ENCODE peak calls at places on chromosomes 5 and 9, in four cellular contexts. One of them, this sample, is unnamed.

GRCh38 chr5:116271432-116271831 is 186.6 kb downstream of the COMMD10 start:
- DNase-seq in HepG2: no peak
- DNase-seq in GM12878: no peak
- DNase-seq in K562: no peak
- DNase-seq in this sample: no peak

GRCh38 chr9:83106272-83106671 is 43.3 kb upstream of the RASEF start:
- DNase-seq in HepG2: no peak
- DNase-seq in GM12878: no peak
- DNase-seq in K562: no peak
- DNase-seq in this sample: no peak

GRCh38 chr9:127878001-127878651 is 651 bp upstream of the AK1 start:
- DNase-seq in HepG2: no peak
- DNase-seq in GM12878: no peak
- DNase-seq in K562: peak; percentile 31
- DNase-seq in this sample: no peak

GRCh38 chr5:107887181-107887580 is 216.4 kb upstream of the EFNA5 start:
- DNase-seq in HepG2: no peak
- DNase-seq in GM12878: no peak
- DNase-seq in K562: no peak
- DNase-seq in this sample: no peak

GRCh38 chr9:106697799-106698591 is 165.0 kb upstream of the ZNF462 start:
- DNase-seq in HepG2: no peak
- DNase-seq in GM12878: no peak
- DNase-seq in K562: no peak
- DNase-seq in this sample: no peak

GRCh38 chr5:130479045-130479804 is 575.0 kb downstream of the CHSY3 start:
- DNase-seq in HepG2: no peak
- DNase-seq in GM12878: no peak
- DNase-seq in K562: no peak
- DNase-seq in this sample: no peak

GRCh38 chr5:173807150-173807784 is 80.9 kb upstream of the CPEB4 start:
- DNase-seq in HepG2: no peak
- DNase-seq in GM12878: no peak
- DNase-seq in K562: no peak
- DNase-seq in this sample: no peak

GRCh38 chr9:137114613-137115393 is at the start of gene DPP7:
- DNase-seq in HepG2: no peak
- DNase-seq in GM12878: no peak
- DNase-seq in K562: peak; percentile 95
- DNase-seq in this sample: peak; percentile 76

GRCh38 chr5:76831108-76831447 is 12.2 kb downstream of the F2RL1 start:
- DNase-seq in HepG2: no peak
- DNase-seq in GM12878: peak; percentile 27
- DNase-seq in K562: no peak
- DNase-seq in this sample: no peak
- TF ChIP-seq ESRRA in HepG2: no peak
- TF ChIP-seq ESRRA in GM12878: no peak
- TF ChIP-seq ESRRA in K562: no peak
- TF ChIP-seq ESRRA in this sample: no peak

GRCh38 chr5:134524219-134524825 is 1.1 kb upstream of the JADE2 start:
- DNase-seq in HepG2: no peak
- DNase-seq in GM12878: no peak
- DNase-seq in K562: peak; percentile 77
- DNase-seq in this sample: peak; percentile 78
- TF ChIP-seq KDM1A in HepG2: no peak
- TF ChIP-seq KDM1A in GM12878: no peak
- TF ChIP-seq KDM1A in K562: no peak
- TF ChIP-seq KDM1A in this sample: no peak

GRCh38 chr9:16282718-16283117 is 587.8 kb downstream of the BNC2 start:
- DNase-seq in HepG2: no peak
- DNase-seq in GM12878: no peak
- DNase-seq in K562: no peak
- DNase-seq in this sample: no peak

GRCh38 chr9:16278420-16278999 is 592.0 kb downstream of the BNC2 start:
- DNase-seq in HepG2: no peak
- DNase-seq in GM12878: no peak
- DNase-seq in K562: no peak
- DNase-seq in this sample: peak; percentile 16

GRCh38 chr9:16286160-16286559 is 584.3 kb downstream of the BNC2 start:
- DNase-seq in HepG2: no peak
- DNase-seq in GM12878: no peak
- DNase-seq in K562: no peak
- DNase-seq in this sample: no peak

GRCh38 chr9:16281707-16282106 is 588.8 kb downstream of the BNC2 start:
- DNase-seq in HepG2: no peak
- DNase-seq in GM12878: no peak
- DNase-seq in K562: no peak
- DNase-seq in this sample: no peak

DNA sequence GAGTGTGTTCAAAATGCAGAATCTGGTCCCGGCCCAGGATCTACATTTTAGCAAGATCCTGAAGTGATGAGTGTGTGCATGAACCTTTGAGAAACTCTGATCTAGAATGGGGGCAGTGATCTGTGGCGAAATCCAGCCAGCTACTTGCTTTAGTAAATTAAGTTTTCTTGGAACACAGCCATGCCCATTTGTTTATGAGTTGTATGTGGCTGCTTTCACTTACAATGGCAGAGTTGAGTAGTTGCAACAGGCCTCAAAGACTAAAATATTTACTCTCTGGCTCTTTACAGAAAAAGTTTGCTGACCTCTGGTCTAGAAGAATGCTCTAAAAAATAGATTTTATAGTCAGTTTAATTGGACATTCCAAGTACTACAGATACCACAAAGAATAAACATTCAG is 588.3 kb downstream of the BNC2 start:
- DNase-seq in HepG2: no peak
- DNase-seq in GM12878: no peak
- DNase-seq in K562: no peak
- DNase-seq in this sample: no peak
- TF ChIP-seq USF2 in HepG2: no peak
- TF ChIP-seq USF2 in GM12878: no peak
- TF ChIP-seq USF2 in K562: no peak
- TF ChIP-seq USF2 in this sample: no peak

GRCh38 chr5:159088371-159088770 is 11.3 kb downstream of the EBF1 start:
- DNase-seq in HepG2: no peak
- DNase-seq in GM12878: no peak
- DNase-seq in K562: no peak
- DNase-seq in this sample: no peak

GRCh38 chr5:159089675-159090074 is 10.0 kb downstream of the EBF1 start:
- DNase-seq in HepG2: no peak
- DNase-seq in GM12878: no peak
- DNase-seq in K562: no peak
- DNase-seq in this sample: no peak

GRCh38 chr5:159091596-159091995 is 8.1 kb downstream of the EBF1 start:
- DNase-seq in HepG2: no peak
- DNase-seq in GM12878: no peak
- DNase-seq in K562: no peak
- DNase-seq in this sample: no peak

GRCh38 chr5:159092288-159092687 is 7.4 kb downstream of the EBF1 start:
- DNase-seq in HepG2: no peak
- DNase-seq in GM12878: no peak
- DNase-seq in K562: no peak
- DNase-seq in this sample: no peak

GRCh38 chr5:159091051-159091450 is 8.7 kb downstream of the EBF1 start:
- DNase-seq in HepG2: no peak
- DNase-seq in GM12878: no peak
- DNase-seq in K562: no peak
- DNase-seq in this sample: no peak
- TF ChIP-seq ESRRA in HepG2: no peak
- TF ChIP-seq ESRRA in GM12878: no peak
- TF ChIP-seq ESRRA in K562: no peak
- TF ChIP-seq ESRRA in this sample: no peak

GRCh38 chr5:120621339-120621738 is 157.2 kb downstream of the PRR16 start:
- DNase-seq in HepG2: no peak
- DNase-seq in GM12878: no peak
- DNase-seq in K562: no peak
- DNase-seq in this sample: no peak
- TF ChIP-seq KDM1A in HepG2: no peak
- TF ChIP-seq KDM1A in GM12878: no peak
- TF ChIP-seq KDM1A in K562: no peak
- TF ChIP-seq KDM1A in this sample: no peak

DNA sequence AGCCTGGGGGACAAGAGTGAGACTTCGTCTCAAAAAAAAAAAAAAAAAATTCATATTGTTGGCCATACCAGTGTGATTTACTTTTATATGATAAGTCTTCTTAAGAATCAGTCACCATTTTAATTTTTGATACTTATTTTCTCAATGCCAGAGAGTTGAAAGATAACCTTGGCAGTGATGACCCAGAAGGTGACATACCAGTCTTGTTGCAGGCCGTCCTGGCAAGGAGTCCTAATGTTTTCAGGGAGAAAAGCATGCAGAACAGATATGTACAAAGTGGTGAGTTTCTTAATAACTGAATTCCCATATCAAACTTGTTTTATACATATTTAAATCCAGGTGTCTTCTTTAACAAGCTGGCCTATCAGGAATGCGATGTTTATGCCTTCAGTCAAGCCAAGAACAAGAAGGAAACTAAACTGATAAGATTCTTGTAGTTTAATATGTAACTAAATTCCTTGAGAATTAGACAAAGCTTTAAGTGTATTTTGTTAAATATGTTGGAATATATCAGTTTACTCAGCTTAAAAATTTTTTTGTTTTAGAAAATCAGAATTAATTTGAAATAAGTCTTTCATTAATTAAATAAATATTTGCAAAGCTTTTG is 81.5 kb downstream of the NIPBL start:
- DNase-seq in HepG2: no peak
- DNase-seq in GM12878: no peak
- DNase-seq in K562: no peak
- DNase-seq in this sample: no peak
- TF ChIP-seq USF2 in HepG2: no peak
- TF ChIP-seq USF2 in GM12878: no peak
- TF ChIP-seq USF2 in K562: no peak
- TF ChIP-seq USF2 in this sample: no peak

DNA sequence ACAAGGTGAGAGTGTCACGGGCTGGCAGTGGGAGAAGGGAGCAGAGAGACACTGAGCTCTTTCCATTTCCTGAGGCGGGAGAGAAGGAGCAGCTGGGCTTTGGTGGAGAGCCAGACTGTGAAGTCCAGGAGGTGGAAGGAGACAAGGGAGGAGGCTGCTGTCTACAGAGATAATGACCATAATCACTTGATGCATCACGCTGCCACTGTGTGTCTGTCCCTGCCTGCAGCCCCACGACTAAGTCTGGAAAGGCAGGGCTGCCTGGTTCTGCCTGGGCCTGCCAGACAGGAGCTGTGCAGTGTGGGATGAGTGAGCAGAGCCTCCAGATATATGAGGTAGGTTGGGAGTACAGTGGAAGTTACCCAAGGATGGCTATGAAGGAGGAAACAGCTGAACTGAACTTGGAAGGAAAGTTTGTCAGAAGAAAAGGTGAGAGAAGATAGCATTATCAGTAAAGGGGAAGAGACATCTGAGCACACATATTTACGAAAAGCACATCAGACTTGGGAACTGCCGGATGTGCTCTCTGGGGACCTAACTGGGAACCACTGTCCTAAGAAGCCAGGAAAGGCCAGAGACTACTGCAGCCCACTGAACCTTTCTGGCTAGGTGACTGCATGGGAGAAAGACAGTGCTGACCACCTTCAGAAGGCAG is 12.6 kb upstream of the DDX41 start:
- DNase-seq in HepG2: no peak
- DNase-seq in GM12878: no peak
- DNase-seq in K562: peak; percentile 43
- DNase-seq in this sample: no peak
- TF ChIP-seq ESRRA in HepG2: no peak
- TF ChIP-seq ESRRA in GM12878: no peak
- TF ChIP-seq ESRRA in K562: no peak
- TF ChIP-seq ESRRA in this sample: no peak

GRCh38 chr5:139678751-139679750 is 30.9 kb downstream of the CXXC5 start:
- DNase-seq in HepG2: no peak
- DNase-seq in GM12878: no peak
- DNase-seq in K562: no peak
- DNase-seq in this sample: no peak
- TF ChIP-seq KDM1A in HepG2: no peak
- TF ChIP-seq KDM1A in GM12878: no peak
- TF ChIP-seq KDM1A in K562: no peak
- TF ChIP-seq KDM1A in this sample: no peak

GRCh38 chr9:16515879-16516289 is 354.6 kb downstream of the BNC2 start:
- DNase-seq in HepG2: no peak
- DNase-seq in GM12878: no peak
- DNase-seq in K562: no peak
- DNase-seq in this sample: peak; percentile 26
- TF ChIP-seq USF2 in HepG2: no peak
- TF ChIP-seq USF2 in GM12878: no peak
- TF ChIP-seq USF2 in K562: no peak
- TF ChIP-seq USF2 in this sample: no peak

This sample was measured in A549.